ENCODE peak calls at places on chromosome 14, in eight cellular contexts. One of them, this sample, is unnamed.

GRCh38 chr14:93994919-93995682 is 2.0 kb upstream of the CCDC197 start:
- DNase-seq in gastrocnemius medialis: peak; percentile 88
- DNase-seq in mesenchymal stem cell: peak; percentile 5
- DNase-seq in foreskin keratinocyte: peak; percentile 60
- DNase-seq in mesendoderm: no peak
- DNase-seq in hepatocyte: no peak
- DNase-seq in CD8-positive, alpha-beta T cell: no peak
- DNase-seq in A549: peak; percentile 53
- DNase-seq in this sample: peak; percentile 66

GRCh38 chr14:24228902-24229301 is 3.3 kb downstream of the NEDD8 start:
- DNase-seq in gastrocnemius medialis: no peak
- DNase-seq in mesenchymal stem cell: no peak
- DNase-seq in foreskin keratinocyte: no peak
- DNase-seq in mesendoderm: no peak
- DNase-seq in hepatocyte: no peak
- DNase-seq in CD8-positive, alpha-beta T cell: no peak
- DNase-seq in A549: no peak
- DNase-seq in this sample: no peak

GRCh38 chr14:65962952-65963351 is 523.2 kb upstream of the CCDC196 start:
- DNase-seq in gastrocnemius medialis: no peak
- DNase-seq in mesenchymal stem cell: no peak
- DNase-seq in foreskin keratinocyte: no peak
- DNase-seq in mesendoderm: no peak
- DNase-seq in hepatocyte: peak; percentile 33
- DNase-seq in CD8-positive, alpha-beta T cell: no peak
- DNase-seq in A549: no peak
- DNase-seq in this sample: no peak

GRCh38 chr14:75917322-75918251 is 64.2 kb downstream of the TGFB3 start:
- DNase-seq in gastrocnemius medialis: no peak
- DNase-seq in mesenchymal stem cell: no peak
- DNase-seq in foreskin keratinocyte: no peak
- DNase-seq in mesendoderm: peak; percentile 79
- DNase-seq in hepatocyte: no peak
- DNase-seq in CD8-positive, alpha-beta T cell: no peak
- DNase-seq in A549: no peak
- DNase-seq in this sample: no peak

GRCh38 chr14:34331728-34332623 is 130.1 kb downstream of the SPTSSA start:
- DNase-seq in gastrocnemius medialis: peak; percentile 20
- DNase-seq in mesenchymal stem cell: peak; percentile 44
- DNase-seq in foreskin keratinocyte: peak; percentile 48
- DNase-seq in mesendoderm: peak; percentile 69
- DNase-seq in hepatocyte: peak; percentile 79
- DNase-seq in CD8-positive, alpha-beta T cell: peak; percentile 64
- DNase-seq in A549: peak; percentile 36
- DNase-seq in this sample: peak; percentile 65

GRCh38 chr14:37588667-37588955 is 6.4 kb downstream of the FOXA1 start:
- DNase-seq in gastrocnemius medialis: no peak
- DNase-seq in mesenchymal stem cell: peak; percentile 20
- DNase-seq in foreskin keratinocyte: no peak
- DNase-seq in mesendoderm: no peak
- DNase-seq in hepatocyte: peak; percentile 38
- DNase-seq in CD8-positive, alpha-beta T cell: no peak
- DNase-seq in A549: no peak
- DNase-seq in this sample: no peak

GRCh38 chr14:66137076-66137475 is 349.1 kb upstream of the CCDC196 start:
- DNase-seq in gastrocnemius medialis: no peak
- DNase-seq in mesenchymal stem cell: no peak
- DNase-seq in foreskin keratinocyte: no peak
- DNase-seq in mesendoderm: no peak
- DNase-seq in hepatocyte: peak; percentile 15
- DNase-seq in CD8-positive, alpha-beta T cell: no peak
- DNase-seq in A549: no peak
- DNase-seq in this sample: no peak

GRCh38 chr14:70359076-70359424 is 433 bp downstream of the COX16 start:
- DNase-seq in gastrocnemius medialis: peak; percentile 3
- DNase-seq in mesenchymal stem cell: no peak
- DNase-seq in foreskin keratinocyte: no peak
- DNase-seq in mesendoderm: no peak
- DNase-seq in hepatocyte: no peak
- DNase-seq in CD8-positive, alpha-beta T cell: no peak
- DNase-seq in A549: no peak
- DNase-seq in this sample: no peak

GRCh38 chr14:58738876-58739275 is 101.1 kb downstream of the DACT1 start:
- DNase-seq in gastrocnemius medialis: no peak
- DNase-seq in mesenchymal stem cell: peak; percentile 56
- DNase-seq in foreskin keratinocyte: no peak
- DNase-seq in mesendoderm: no peak
- DNase-seq in hepatocyte: no peak
- DNase-seq in CD8-positive, alpha-beta T cell: no peak
- DNase-seq in A549: no peak
- DNase-seq in this sample: no peak

GRCh38 chr14:92486881-92487280 is 26.7 kb upstream of the RIN3 start:
- DNase-seq in gastrocnemius medialis: no peak
- DNase-seq in mesenchymal stem cell: peak; percentile 26
- DNase-seq in foreskin keratinocyte: no peak
- DNase-seq in mesendoderm: no peak
- DNase-seq in hepatocyte: no peak
- DNase-seq in CD8-positive, alpha-beta T cell: no peak
- DNase-seq in A549: no peak
- DNase-seq in this sample: no peak

GRCh38 chr14:58501214-58501816 is 73.8 kb downstream of the KIAA0586 start:
- DNase-seq in gastrocnemius medialis: no peak
- DNase-seq in mesenchymal stem cell: peak; percentile 76
- DNase-seq in foreskin keratinocyte: peak; percentile 15
- DNase-seq in mesendoderm: peak; percentile 76
- DNase-seq in hepatocyte: peak; percentile 80
- DNase-seq in CD8-positive, alpha-beta T cell: no peak
- DNase-seq in A549: peak; percentile 21
- DNase-seq in this sample: no peak

GRCh38 chr14:84864582-84865271 is 665.2 kb upstream of the FLRT2 start:
- DNase-seq in gastrocnemius medialis: no peak
- DNase-seq in mesenchymal stem cell: no peak
- DNase-seq in foreskin keratinocyte: no peak
- DNase-seq in mesendoderm: peak; percentile 20
- DNase-seq in hepatocyte: no peak
- DNase-seq in CD8-positive, alpha-beta T cell: no peak
- DNase-seq in A549: no peak
- DNase-seq in this sample: no peak

GRCh38 chr14:40188006-40188405 is 755.8 kb upstream of the FBXO33 start:
- DNase-seq in gastrocnemius medialis: no peak
- DNase-seq in mesenchymal stem cell: peak; percentile 23
- DNase-seq in foreskin keratinocyte: no peak
- DNase-seq in mesendoderm: no peak
- DNase-seq in hepatocyte: no peak
- DNase-seq in CD8-positive, alpha-beta T cell: no peak
- DNase-seq in A549: no peak
- DNase-seq in this sample: no peak

GRCh38 chr14:42884100-42884499 is 1277.4 kb downstream of the LRFN5 start:
- DNase-seq in gastrocnemius medialis: no peak
- DNase-seq in mesenchymal stem cell: peak; percentile 90
- DNase-seq in foreskin keratinocyte: peak; percentile 69
- DNase-seq in mesendoderm: peak; percentile 49
- DNase-seq in hepatocyte: peak; percentile 17
- DNase-seq in CD8-positive, alpha-beta T cell: no peak
- DNase-seq in A549: no peak
- DNase-seq in this sample: no peak

GRCh38 chr14:102695172-102695569 is 82.1 kb upstream of the TRAF3 start:
- DNase-seq in gastrocnemius medialis: no peak
- DNase-seq in mesenchymal stem cell: no peak
- DNase-seq in foreskin keratinocyte: no peak
- DNase-seq in mesendoderm: peak; percentile 65
- DNase-seq in hepatocyte: no peak
- DNase-seq in CD8-positive, alpha-beta T cell: no peak
- DNase-seq in A549: no peak
- DNase-seq in this sample: no peak

GRCh38 chr14:73047808-73048207 is 10.5 kb upstream of the RBM25 start:
- DNase-seq in gastrocnemius medialis: no peak
- DNase-seq in mesenchymal stem cell: no peak
- DNase-seq in foreskin keratinocyte: no peak
- DNase-seq in mesendoderm: no peak
- DNase-seq in hepatocyte: no peak
- DNase-seq in CD8-positive, alpha-beta T cell: no peak
- DNase-seq in A549: no peak
- DNase-seq in this sample: no peak

GRCh38 chr14:67926821-67927220 is 107.2 kb downstream of the RAD51B start:
- DNase-seq in gastrocnemius medialis: no peak
- DNase-seq in mesenchymal stem cell: no peak
- DNase-seq in foreskin keratinocyte: no peak
- DNase-seq in mesendoderm: no peak
- DNase-seq in hepatocyte: no peak
- DNase-seq in CD8-positive, alpha-beta T cell: no peak
- DNase-seq in A549: no peak
- DNase-seq in this sample: no peak

GRCh38 chr14:96267916-96268315 is 11.9 kb downstream of the BDKRB1 start:
- DNase-seq in gastrocnemius medialis: no peak
- DNase-seq in mesenchymal stem cell: no peak
- DNase-seq in foreskin keratinocyte: no peak
- DNase-seq in mesendoderm: no peak
- DNase-seq in hepatocyte: no peak
- DNase-seq in CD8-positive, alpha-beta T cell: no peak
- DNase-seq in A549: no peak
- DNase-seq in this sample: no peak
- H3K27ac ChIP-seq in gastrocnemius medialis: no peak overlapping the region
- H3K27ac ChIP-seq in mesenchymal stem cell: peak overlapping the region; percentile 99
- H3K27ac ChIP-seq in foreskin keratinocyte: peak overlapping the region; percentile 95
- H3K27ac ChIP-seq in mesendoderm: no peak overlapping the region
- H3K27ac ChIP-seq in hepatocyte: peak overlapping the region; percentile 79
- H3K27ac ChIP-seq in CD8-positive, alpha-beta T cell: no peak overlapping the region
- H3K27ac ChIP-seq in A549: peak overlapping the region; percentile 82
- H3K27ac ChIP-seq in this sample: no peak overlapping the region

DNA sequence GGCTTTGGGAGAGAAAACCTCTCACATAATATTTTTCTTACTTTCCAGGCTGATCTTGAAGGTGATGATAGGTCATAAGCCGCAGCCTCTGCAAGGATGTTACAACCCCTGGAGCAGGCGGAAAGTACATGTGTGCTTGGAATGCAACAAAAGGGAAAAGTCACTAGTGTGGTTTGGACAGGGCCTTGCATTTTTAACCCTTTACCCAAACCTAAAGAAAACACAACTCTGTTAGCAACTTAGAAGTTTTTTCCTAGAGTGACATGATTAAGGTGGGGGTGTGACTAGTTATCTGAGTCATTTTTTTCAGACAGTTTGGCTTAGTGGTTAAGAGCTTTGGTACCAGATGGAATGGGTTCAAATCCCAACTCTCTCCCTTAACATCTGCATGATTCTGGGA is 97.0 kb downstream of the TMEM30B start:
- DNase-seq in gastrocnemius medialis: no peak
- DNase-seq in mesenchymal stem cell: peak; percentile 75
- DNase-seq in foreskin keratinocyte: peak; percentile 53
- DNase-seq in mesendoderm: no peak
- DNase-seq in hepatocyte: no peak
- DNase-seq in CD8-positive, alpha-beta T cell: no peak
- DNase-seq in A549: no peak
- DNase-seq in this sample: no peak
- H3K27ac ChIP-seq in gastrocnemius medialis: no peak overlapping the region
- H3K27ac ChIP-seq in mesenchymal stem cell: peak overlapping the region; percentile 72
- H3K27ac ChIP-seq in foreskin keratinocyte: no peak overlapping the region
- H3K27ac ChIP-seq in mesendoderm: no peak overlapping the region
- H3K27ac ChIP-seq in hepatocyte: no peak overlapping the region
- H3K27ac ChIP-seq in CD8-positive, alpha-beta T cell: no peak overlapping the region
- H3K27ac ChIP-seq in A549: no peak overlapping the region
- H3K27ac ChIP-seq in this sample: no peak overlapping the region

GRCh38 chr14:104755621-104756020 is 2.7 kb downstream of the SIVA1 start:
- DNase-seq in gastrocnemius medialis: no peak
- DNase-seq in mesenchymal stem cell: no peak
- DNase-seq in foreskin keratinocyte: no peak
- DNase-seq in mesendoderm: no peak
- DNase-seq in hepatocyte: no peak
- DNase-seq in CD8-positive, alpha-beta T cell: no peak
- DNase-seq in A549: no peak
- DNase-seq in this sample: no peak

GRCh38 chr14:104757681-104758392 is 4.9 kb downstream of the SIVA1 start:
- DNase-seq in gastrocnemius medialis: no peak
- DNase-seq in mesenchymal stem cell: no peak
- DNase-seq in foreskin keratinocyte: no peak
- DNase-seq in mesendoderm: no peak
- DNase-seq in hepatocyte: no peak
- DNase-seq in CD8-positive, alpha-beta T cell: no peak
- DNase-seq in A549: no peak
- DNase-seq in this sample: no peak

GRCh38 chr14:104756477-104757237 is 3.7 kb downstream of the SIVA1 start:
- DNase-seq in gastrocnemius medialis: no peak
- DNase-seq in mesenchymal stem cell: no peak
- DNase-seq in foreskin keratinocyte: no peak
- DNase-seq in mesendoderm: no peak
- DNase-seq in hepatocyte: no peak
- DNase-seq in CD8-positive, alpha-beta T cell: no peak
- DNase-seq in A549: no peak
- DNase-seq in this sample: no peak

GRCh38 chr14:104757238-104757585 is 4.3 kb downstream of the SIVA1 start:
- DNase-seq in gastrocnemius medialis: no peak
- DNase-seq in mesenchymal stem cell: no peak
- DNase-seq in foreskin keratinocyte: no peak
- DNase-seq in mesendoderm: no peak
- DNase-seq in hepatocyte: no peak
- DNase-seq in CD8-positive, alpha-beta T cell: no peak
- DNase-seq in A549: no peak
- DNase-seq in this sample: no peak

GRCh38 chr14:104758981-104759975 is 6.3 kb downstream of the SIVA1 start:
- DNase-seq in gastrocnemius medialis: no peak
- DNase-seq in mesenchymal stem cell: no peak
- DNase-seq in foreskin keratinocyte: no peak
- DNase-seq in mesendoderm: no peak
- DNase-seq in hepatocyte: no peak
- DNase-seq in CD8-positive, alpha-beta T cell: no peak
- DNase-seq in A549: no peak
- DNase-seq in this sample: no peak
- H3K27ac ChIP-seq in gastrocnemius medialis: no peak overlapping the region
- H3K27ac ChIP-seq in mesenchymal stem cell: no peak overlapping the region
- H3K27ac ChIP-seq in foreskin keratinocyte: no peak overlapping the region
- H3K27ac ChIP-seq in mesendoderm: no peak overlapping the region
- H3K27ac ChIP-seq in hepatocyte: no peak overlapping the region
- H3K27ac ChIP-seq in CD8-positive, alpha-beta T cell: no peak overlapping the region
- H3K27ac ChIP-seq in A549: no peak overlapping the region
- H3K27ac ChIP-seq in this sample: no peak overlapping the region

DNA sequence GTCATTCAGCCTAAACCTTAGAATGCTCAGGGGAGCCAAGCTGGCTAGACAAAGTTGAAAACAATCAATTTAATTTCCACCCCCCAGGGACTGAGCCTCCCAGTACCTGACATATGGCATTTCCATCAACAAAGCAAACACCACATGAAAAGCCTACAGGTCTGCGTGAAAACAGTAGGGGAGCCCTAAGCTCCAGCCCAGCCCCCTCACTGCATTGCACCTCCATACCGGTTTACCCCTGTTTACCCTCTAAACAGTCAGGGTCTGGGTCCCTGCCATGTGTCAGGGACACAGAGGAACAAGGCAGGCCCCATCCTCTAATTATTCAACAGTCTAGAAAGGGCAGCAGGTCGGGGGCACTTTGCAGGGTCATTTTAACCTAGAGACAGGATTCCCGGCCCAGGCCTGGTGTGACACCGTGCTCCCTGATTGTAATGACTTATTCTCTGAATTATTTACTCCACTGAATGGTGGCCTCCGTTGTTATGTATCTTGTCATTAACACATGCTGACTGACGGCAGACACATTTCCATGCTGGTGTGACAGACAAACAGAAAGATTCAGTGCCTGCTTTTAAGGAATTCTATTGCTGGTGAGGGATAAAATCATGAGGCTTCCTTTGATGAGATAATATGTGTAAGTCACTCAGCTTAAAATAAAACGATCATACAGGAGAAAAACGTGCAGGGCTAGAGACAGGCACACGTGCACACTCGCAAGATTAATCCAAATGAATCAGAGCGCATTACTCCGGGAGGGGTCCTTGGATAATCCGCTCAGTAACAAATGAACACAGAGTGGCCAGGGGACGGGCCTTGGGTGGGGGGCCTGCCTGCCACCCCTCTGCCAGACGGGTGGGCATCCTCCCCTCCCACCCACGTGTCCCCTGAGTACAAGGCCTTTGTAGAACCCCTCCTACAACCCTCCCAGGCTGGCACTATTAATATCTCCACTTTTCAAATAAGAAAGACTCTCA is 23.2 kb downstream of the CCDC88C start:
- DNase-seq in gastrocnemius medialis: no peak
- DNase-seq in mesenchymal stem cell: no peak
- DNase-seq in foreskin keratinocyte: no peak
- DNase-seq in mesendoderm: peak; percentile 63
- DNase-seq in hepatocyte: no peak
- DNase-seq in CD8-positive, alpha-beta T cell: no peak
- DNase-seq in A549: no peak
- DNase-seq in this sample: no peak
- H3K27ac ChIP-seq in gastrocnemius medialis: no peak overlapping the region
- H3K27ac ChIP-seq in mesenchymal stem cell: no peak overlapping the region
- H3K27ac ChIP-seq in foreskin keratinocyte: no peak overlapping the region
- H3K27ac ChIP-seq in mesendoderm: peak overlapping the region; percentile 52
- H3K27ac ChIP-seq in hepatocyte: no peak overlapping the region
- H3K27ac ChIP-seq in CD8-positive, alpha-beta T cell: peak overlapping the region; percentile 23
- H3K27ac ChIP-seq in A549: no peak overlapping the region
- H3K27ac ChIP-seq in this sample: no peak overlapping the region

This sample was measured in right atrium auricular region.